ENCODE peak calls at places on chromosomes 12 and 14, in six cellular contexts. One of them, this sample, is unnamed.

GRCh38 chr12:25307818-25308217 is 57.1 kb upstream of the KRAS start:
- DNase-seq in astrocyte of the cerebellum: no peak
- DNase-seq in astrocyte: peak
- DNase-seq in lower leg skin: no peak
- DNase-seq in heart left ventricle: no peak
- DNase-seq in stomach: no peak
- DNase-seq in this sample: no peak

GRCh38 chr14:63745858-63746425 is 18.1 kb upstream of the SGPP1 start:
- DNase-seq in astrocyte of the cerebellum: no peak
- DNase-seq in astrocyte: no peak
- DNase-seq in lower leg skin: peak
- DNase-seq in heart left ventricle: no peak
- DNase-seq in stomach: no peak
- DNase-seq in this sample: no peak

GRCh38 chr12:77742631-77743030 is 88.1 kb upstream of the NAV3 start:
- DNase-seq in astrocyte of the cerebellum: no peak
- DNase-seq in astrocyte: no peak
- DNase-seq in lower leg skin: no peak
- DNase-seq in heart left ventricle: no peak
- DNase-seq in stomach: no peak
- DNase-seq in this sample: no peak

GRCh38 chr14:95071649-95072256 is 85.6 kb downstream of the DICER1 start:
- DNase-seq in astrocyte of the cerebellum: no peak
- DNase-seq in astrocyte: no peak
- DNase-seq in lower leg skin: no peak
- DNase-seq in heart left ventricle: no peak
- DNase-seq in stomach: no peak
- DNase-seq in this sample: no peak

GRCh38 chr12:6769003-6769389 is 2.8 kb downstream of the PTMS start:
- DNase-seq in astrocyte of the cerebellum: no peak
- DNase-seq in astrocyte: peak
- DNase-seq in lower leg skin: peak
- DNase-seq in heart left ventricle: peak
- DNase-seq in stomach: no peak
- DNase-seq in this sample: no peak

GRCh38 chr14:104863131-104863862 is 1.8 kb upstream of the CEP170B start:
- DNase-seq in astrocyte of the cerebellum: no peak
- DNase-seq in astrocyte: no peak
- DNase-seq in lower leg skin: no peak
- DNase-seq in heart left ventricle: no peak
- DNase-seq in stomach: no peak
- DNase-seq in this sample: no peak

GRCh38 chr14:78022059-78022458 is 148.1 kb upstream of the NRXN3 start:
- DNase-seq in astrocyte of the cerebellum: peak
- DNase-seq in astrocyte: peak
- DNase-seq in lower leg skin: peak
- DNase-seq in heart left ventricle: peak
- DNase-seq in stomach: peak
- DNase-seq in this sample: no peak

GRCh38 chr12:58167622-58168021 is 226.3 kb downstream of the ATP23 start:
- DNase-seq in astrocyte of the cerebellum: no peak
- DNase-seq in astrocyte: no peak
- DNase-seq in lower leg skin: no peak
- DNase-seq in heart left ventricle: no peak
- DNase-seq in stomach: no peak
- DNase-seq in this sample: no peak

GRCh38 chr12:52004042-52004648 is 2.6 kb upstream of the TAMALIN start:
- DNase-seq in astrocyte of the cerebellum: peak
- DNase-seq in astrocyte: peak
- DNase-seq in lower leg skin: no peak
- DNase-seq in heart left ventricle: peak
- DNase-seq in stomach: peak
- DNase-seq in this sample: no peak

GRCh38 chr12:2283910-2284309 is 231.1 kb downstream of the CACNA1C start:
- DNase-seq in astrocyte of the cerebellum: no peak
- DNase-seq in astrocyte: peak
- DNase-seq in lower leg skin: no peak
- DNase-seq in heart left ventricle: no peak
- DNase-seq in stomach: no peak
- DNase-seq in this sample: no peak

GRCh38 chr12:5648692-5649338 is 216.9 kb downstream of the NTF3 start:
- DNase-seq in astrocyte of the cerebellum: peak
- DNase-seq in astrocyte: no peak
- DNase-seq in lower leg skin: no peak
- DNase-seq in heart left ventricle: no peak
- DNase-seq in stomach: no peak
- DNase-seq in this sample: no peak

GRCh38 chr14:22837750-22838538 is 1.6 kb downstream of the MMP14 start:
- DNase-seq in astrocyte of the cerebellum: no peak
- DNase-seq in astrocyte: peak
- DNase-seq in lower leg skin: peak
- DNase-seq in heart left ventricle: no peak
- DNase-seq in stomach: no peak
- DNase-seq in this sample: no peak

GRCh38 chr14:32075636-32076277 is 1.3 kb upstream of the ARHGAP5 start:
- DNase-seq in astrocyte of the cerebellum: no peak
- DNase-seq in astrocyte: peak
- DNase-seq in lower leg skin: peak
- DNase-seq in heart left ventricle: peak
- DNase-seq in stomach: no peak
- DNase-seq in this sample: no peak

GRCh38 chr12:109517619-109518018 is 40.2 kb downstream of the UBE3B start:
- DNase-seq in astrocyte of the cerebellum: no peak
- DNase-seq in astrocyte: no peak
- DNase-seq in lower leg skin: no peak
- DNase-seq in heart left ventricle: no peak
- DNase-seq in stomach: no peak
- DNase-seq in this sample: no peak

GRCh38 chr12:85662209-85662607 is 174.0 kb downstream of the RASSF9 start:
- DNase-seq in astrocyte of the cerebellum: no peak
- DNase-seq in astrocyte: no peak
- DNase-seq in lower leg skin: no peak
- DNase-seq in heart left ventricle: no peak
- DNase-seq in stomach: no peak
- DNase-seq in this sample: no peak

GRCh38 chr12:77152623-77153193 is 87.3 kb upstream of the E2F7 start:
- DNase-seq in astrocyte of the cerebellum: peak
- DNase-seq in astrocyte: peak
- DNase-seq in lower leg skin: no peak
- DNase-seq in heart left ventricle: no peak
- DNase-seq in stomach: no peak
- DNase-seq in this sample: no peak

GRCh38 chr12:7017870-7018349 is 366 bp downstream of the LPCAT3 start:
- DNase-seq in astrocyte of the cerebellum: no peak
- DNase-seq in astrocyte: no peak
- DNase-seq in lower leg skin: no peak
- DNase-seq in heart left ventricle: no peak
- DNase-seq in stomach: peak
- DNase-seq in this sample: no peak

GRCh38 chr12:110906088-110906487 is 14.3 kb downstream of the MYL2 start:
- DNase-seq in astrocyte of the cerebellum: no peak
- DNase-seq in astrocyte: no peak
- DNase-seq in lower leg skin: no peak
- DNase-seq in heart left ventricle: no peak
- DNase-seq in stomach: no peak
- DNase-seq in this sample: no peak

GRCh38 chr12:27549231-27549800 is 25.3 kb downstream of the PPFIBP1 start:
- DNase-seq in astrocyte of the cerebellum: peak
- DNase-seq in astrocyte: peak
- DNase-seq in lower leg skin: no peak
- DNase-seq in heart left ventricle: no peak
- DNase-seq in stomach: no peak
- DNase-seq in this sample: peak

GRCh38 chr12:129196927-129197326 is 343.6 kb downstream of the GLT1D1 start:
- DNase-seq in astrocyte of the cerebellum: no peak
- DNase-seq in astrocyte: no peak
- DNase-seq in lower leg skin: no peak
- DNase-seq in heart left ventricle: no peak
- DNase-seq in stomach: no peak
- DNase-seq in this sample: no peak

GRCh38 chr14:99715266-99716000 is 31.3 kb downstream of the CYP46A1 start:
- DNase-seq in astrocyte of the cerebellum: no peak
- DNase-seq in astrocyte: no peak
- DNase-seq in lower leg skin: peak
- DNase-seq in heart left ventricle: no peak
- DNase-seq in stomach: no peak
- DNase-seq in this sample: no peak

GRCh38 chr12:89173096-89173495 is 179.2 kb downstream of the DUSP6 start:
- DNase-seq in astrocyte of the cerebellum: no peak
- DNase-seq in astrocyte: no peak
- DNase-seq in lower leg skin: no peak
- DNase-seq in heart left ventricle: no peak
- DNase-seq in stomach: no peak
- DNase-seq in this sample: no peak

GRCh38 chr14:51129130-51129529 is 34.2 kb upstream of the TRIM9 start:
- DNase-seq in astrocyte of the cerebellum: no peak
- DNase-seq in astrocyte: no peak
- DNase-seq in lower leg skin: no peak
- DNase-seq in heart left ventricle: no peak
- DNase-seq in stomach: no peak
- DNase-seq in this sample: no peak

GRCh38 chr14:35818346-35819115 is 7.6 kb upstream of the BRMS1L start:
- DNase-seq in astrocyte of the cerebellum: peak
- DNase-seq in astrocyte: peak
- DNase-seq in lower leg skin: no peak
- DNase-seq in heart left ventricle: no peak
- DNase-seq in stomach: no peak
- DNase-seq in this sample: no peak

GRCh38 chr14:70901218-70901772 is 6.0 kb upstream of the PCNX1 start:
- DNase-seq in astrocyte of the cerebellum: no peak
- DNase-seq in astrocyte: peak
- DNase-seq in lower leg skin: no peak
- DNase-seq in heart left ventricle: no peak
- DNase-seq in stomach: no peak
- DNase-seq in this sample: no peak

GRCh38 chr12:48995061-48995879 is 3.9 kb downstream of the DDN start:
- DNase-seq in astrocyte of the cerebellum: peak
- DNase-seq in astrocyte: peak
- DNase-seq in lower leg skin: peak
- DNase-seq in heart left ventricle: peak
- DNase-seq in stomach: peak
- DNase-seq in this sample: peak

GRCh38 chr14:102320033-102320660 is 601 bp downstream of the ZNF839 start:
- DNase-seq in astrocyte of the cerebellum: no peak
- DNase-seq in astrocyte: peak
- DNase-seq in lower leg skin: no peak
- DNase-seq in heart left ventricle: peak
- DNase-seq in stomach: peak
- DNase-seq in this sample: no peak

GRCh38 chr14:22200977-22201605 is 387.9 kb downstream of the DAD1 start:
- DNase-seq in astrocyte of the cerebellum: peak
- DNase-seq in astrocyte: peak
- DNase-seq in lower leg skin: no peak
- DNase-seq in heart left ventricle: no peak
- DNase-seq in stomach: no peak
- DNase-seq in this sample: no peak

DNA sequence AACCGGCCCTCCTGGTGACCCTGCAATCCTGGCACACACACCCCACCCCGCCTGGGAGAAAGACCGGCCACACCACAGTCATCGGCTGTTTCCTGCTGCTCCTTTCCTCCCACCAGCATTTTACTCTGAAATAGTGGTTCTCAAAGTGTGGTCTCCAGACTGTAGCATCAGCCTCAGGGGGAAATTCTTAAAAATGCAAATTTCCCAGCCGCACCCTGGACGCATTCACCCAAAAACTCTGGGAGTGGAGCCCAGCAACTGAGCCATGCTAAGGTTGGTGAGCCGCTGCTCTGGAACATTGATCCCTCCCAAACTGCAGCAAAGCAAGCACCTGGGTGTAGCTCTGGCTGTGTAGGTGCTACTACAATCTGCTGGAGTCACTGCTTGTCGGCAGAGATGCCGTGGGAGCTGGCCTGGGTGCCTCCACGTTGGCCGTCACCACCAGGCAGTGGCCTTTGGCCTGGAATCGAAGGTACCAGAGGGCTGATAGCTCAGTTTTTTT is 38.4 kb upstream of the BCL2L14 start:
- DNase-seq in astrocyte of the cerebellum: no peak
- DNase-seq in astrocyte: no peak
- DNase-seq in lower leg skin: no peak
- DNase-seq in heart left ventricle: no peak
- DNase-seq in stomach: no peak
- DNase-seq in this sample: no peak
- H3K4me3 ChIP-seq in astrocyte of the cerebellum: no peak
- H3K4me3 ChIP-seq in astrocyte: no peak
- H3K4me3 ChIP-seq in lower leg skin: no peak
- H3K4me3 ChIP-seq in heart left ventricle: peak
- H3K4me3 ChIP-seq in stomach: peak
- H3K4me3 ChIP-seq in this sample: no peak

GRCh38 chr12:54337280-54337842 is 12.4 kb downstream of the COPZ1 start:
- DNase-seq in astrocyte of the cerebellum: no peak
- DNase-seq in astrocyte: no peak
- DNase-seq in lower leg skin: no peak
- DNase-seq in heart left ventricle: no peak
- DNase-seq in stomach: no peak
- DNase-seq in this sample: no peak
- TF ChIP-seq CTCF in astrocyte of the cerebellum: peak
- TF ChIP-seq CTCF in astrocyte: no peak
- TF ChIP-seq CTCF in lower leg skin: no peak
- TF ChIP-seq CTCF in heart left ventricle: peak
- TF ChIP-seq CTCF in stomach: no peak
- TF ChIP-seq CTCF in this sample: peak

DNA sequence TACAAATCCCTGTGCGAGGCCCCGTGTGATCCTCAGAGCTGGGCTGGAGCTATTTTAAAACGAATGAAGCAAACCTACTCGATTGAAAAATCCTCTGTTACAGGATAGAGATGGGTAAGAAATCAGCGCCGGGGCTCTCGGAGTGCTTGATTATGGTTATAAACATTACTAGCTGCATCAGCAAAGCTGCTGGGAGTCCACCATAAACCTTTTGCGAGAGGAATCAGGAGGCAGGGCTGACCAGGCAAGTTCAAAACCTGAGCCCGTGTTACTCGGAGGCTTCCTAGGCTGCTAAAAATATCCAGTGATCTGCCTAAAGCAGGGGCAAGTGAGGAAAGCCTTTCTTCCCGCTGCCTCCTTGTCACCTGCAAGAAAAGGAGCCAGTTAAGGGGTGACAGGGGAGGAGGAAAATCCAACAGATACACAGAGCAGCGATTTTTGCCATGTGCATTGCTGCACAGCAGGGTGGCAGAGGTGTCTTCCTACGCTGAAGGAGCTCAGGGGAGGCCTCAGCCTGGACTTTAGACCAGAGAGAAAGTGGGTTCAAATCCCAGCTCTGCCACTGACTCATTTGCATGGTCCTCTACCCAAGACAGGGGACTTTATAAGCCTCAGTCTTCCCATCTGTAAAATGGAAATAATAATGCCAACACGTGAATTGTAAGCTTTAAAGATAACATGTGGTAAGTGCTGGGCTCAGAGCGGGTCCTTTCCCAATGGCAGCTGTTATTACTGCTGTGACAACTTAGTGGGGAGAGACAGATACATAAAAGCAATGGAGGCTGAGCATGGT is 61.8 kb downstream of the MAP1LC3B2 start:
- DNase-seq in astrocyte of the cerebellum: no peak
- DNase-seq in astrocyte: no peak
- DNase-seq in lower leg skin: no peak
- DNase-seq in heart left ventricle: no peak
- DNase-seq in stomach: no peak
- DNase-seq in this sample: no peak
- H3K4me3 ChIP-seq in astrocyte of the cerebellum: no peak
- H3K4me3 ChIP-seq in astrocyte: no peak
- H3K4me3 ChIP-seq in lower leg skin: no peak
- H3K4me3 ChIP-seq in heart left ventricle: no peak
- H3K4me3 ChIP-seq in stomach: no peak
- H3K4me3 ChIP-seq in this sample: no peak

GRCh38 chr14:68937790-68938514 is 41.1 kb downstream of the ACTN1 start:
- DNase-seq in astrocyte of the cerebellum: no peak
- DNase-seq in astrocyte: no peak
- DNase-seq in lower leg skin: no peak
- DNase-seq in heart left ventricle: peak
- DNase-seq in stomach: peak
- DNase-seq in this sample: no peak
- TF ChIP-seq CTCF in astrocyte of the cerebellum: peak
- TF ChIP-seq CTCF in astrocyte: no peak
- TF ChIP-seq CTCF in lower leg skin: no peak
- TF ChIP-seq CTCF in heart left ventricle: peak
- TF ChIP-seq CTCF in stomach: peak
- TF ChIP-seq CTCF in this sample: peak